ENCODE peak calls at places on chromosomes 13 and 19, in four cellular contexts. F is HCT116, H is breast epithelium, D is transverse colon. J is an unnamed sample. For H3K9me3, the result is how much of the 10 kb centered on the place peaks cover.

GRCh38 chr13:113843864-113844556 is 19.9 kb downstream of the GAS6 start:
- DNase-seq in F (no peak), D (no peak), H (no peak), J (peak)

GRCh38 chr13:29963086-29963485 is 112.7 kb upstream of the UBL3 start:
- DNase-seq in F (no peak), H (no peak), D (no peak), J (no peak)

GRCh38 chr13:40445557-40445990 is 220.9 kb downstream of the FOXO1 start:
- DNase-seq in D (peak), H (no peak), F (no peak), J (peak)

GRCh38 chr13:80945328-80945727 is 604.4 kb upstream of the SPRY2 start:
- DNase-seq in H (no peak), F (no peak), D (no peak), J (no peak)

GRCh38 chr13:42405665-42406390 is 133.9 kb downstream of the AKAP11 start:
- DNase-seq in D (no peak), H (no peak), F (no peak), J (no peak)

GRCh38 chr13:37662624-37663023 is 64.1 kb upstream of the POSTN start:
- DNase-seq in F (no peak), H (no peak), D (no peak), J (no peak)

GRCh38 chr19:19256072-19256969 is 16.8 kb downstream of the TM6SF2 start:
- DNase-seq in F (no peak), H (no peak), D (no peak), J (no peak)

GRCh38 chr19:51359294-51359693 is 6.9 kb downstream of the ETFB start:
- DNase-seq in D (no peak), H (no peak), F (no peak), J (no peak)

GRCh38 chr19:1449467-1450442 is at the start of gene APC2:
- DNase-seq in H (no peak), F (no peak), D (no peak), J (peak)

GRCh38 chr13:113820813-113821651 is 42.8 kb downstream of the GAS6 start:
- DNase-seq in H (peak), F (no peak), D (peak), J (peak)

GRCh38 chr13:101248739-101249138 is 167.6 kb downstream of the NALCN start:
- DNase-seq in F (no peak), D (no peak), H (no peak), J (no peak)

GRCh38 chr13:75703768-75704167 is 67.6 kb downstream of the LMO7 start:
- DNase-seq in F (no peak), D (no peak), H (no peak), J (no peak)

GRCh38 chr19:38513762-38514167 is 80.3 kb downstream of the RYR1 start:
- DNase-seq in H (no peak), F (no peak), D (no peak), J (no peak)

GRCh38 chr13:27744861-27745260 is 47.4 kb upstream of the GSX1 start:
- DNase-seq in D (no peak), F (no peak), H (no peak), J (no peak)

GRCh38 chr13:54367639-54368271 is 1339.1 kb downstream of the OLFM4 start:
- DNase-seq in D (no peak), H (no peak), F (no peak), J (no peak)

GRCh38 chr13:102620512-102620911 is 23.7 kb downstream of the TPP2 start:
- DNase-seq in H (no peak), D (no peak), F (no peak), J (no peak)

GRCh38 chr19:18086590-18087138 is at the start of gene IL12RB1:
- DNase-seq in H (no peak), D (peak), F (no peak), J (no peak)

GRCh38 chr13:32969516-32969941 is 46.7 kb upstream of the KL start:
- DNase-seq in H (no peak), D (no peak), F (no peak), J (no peak)

GRCh38 chr13:19586904-19587634 is 25.7 kb upstream of the TPTE2 start:
- DNase-seq in F (no peak), H (no peak), D (peak), J (peak)

GRCh38 chr13:21837841-21838551 is 167.1 kb downstream of the FGF9 start:
- DNase-seq in D (no peak), H (no peak), F (no peak), J (no peak)

GRCh38 chr13:102587916-102588315 is 8.9 kb upstream of the TPP2 start:
- DNase-seq in F (no peak), H (no peak), D (no peak), J (no peak)

GRCh38 chr19:8307400-8307964 is 676 bp downstream of the CD320 start:
- DNase-seq in H (peak), F (no peak), D (peak), J (peak)

GRCh38 chr13:23440821-23441608 is 7.5 kb upstream of the SACS start:
- DNase-seq in D (no peak), H (no peak), F (no peak), J (no peak)

GRCh38 chr13:43924549-43925245 is 45.0 kb downstream of the LACC1 start:
- DNase-seq in F (no peak), D (no peak), H (no peak), J (no peak)

GRCh38 chr13:75558130-75558840 is 8.7 kb downstream of the UCHL3 start:
- DNase-seq in F (no peak), D (no peak), H (no peak), J (no peak)

GRCh38 chr13:59416561-59416960 is 747.2 kb downstream of the DIAPH3 start:
- DNase-seq in H (no peak), D (no peak), F (no peak), J (no peak)

GRCh38 chr19:33779849-33780248 is 16.8 kb upstream of the KCTD15 start:
- DNase-seq in F (no peak), D (no peak), H (no peak), J (no peak)

GRCh38 chr19:49196527-49197240 is 39.1 kb downstream of the TRPM4 start:
- DNase-seq in D (peak), H (peak), F (no peak), J (no peak)

GRCh38 chr19:55704494-55705245 is 29.6 kb downstream of the EPN1 start:
- DNase-seq in H (no peak), D (no peak), F (no peak), J (no peak)

GRCh38 chr13:44141213-44141724 is 232.4 kb upstream of the SERP2 start:
- DNase-seq in H (peak), F (no peak), D (no peak), J (peak)

GRCh38 chr19:30063184-30064020 is 121.4 kb downstream of the URI1 start:
- DNase-seq in F (no peak), D (no peak), H (no peak), J (no peak)

DNA sequence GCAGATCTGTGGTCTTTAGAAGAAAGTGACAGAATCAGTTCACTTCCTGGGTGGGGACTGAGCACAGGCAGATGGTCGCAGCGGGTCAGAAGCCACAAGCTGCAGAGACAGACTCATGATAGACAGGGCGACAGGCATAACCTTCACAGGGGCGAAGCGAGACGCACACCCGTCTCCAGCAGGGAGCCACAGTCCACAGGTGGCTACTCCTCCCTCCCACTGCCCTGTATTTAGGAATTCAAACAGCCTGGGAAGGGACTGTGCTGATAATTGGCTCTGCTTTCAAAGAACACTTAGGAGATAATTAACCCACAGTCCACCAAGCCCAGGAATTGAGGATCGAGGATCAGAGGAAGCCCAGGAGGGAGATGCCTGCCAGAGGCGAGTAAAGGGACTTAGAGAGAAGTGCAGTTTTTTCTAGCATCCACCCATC is 23.2 kb downstream of the RFX2 start:
- DNase-seq in H (no peak), D (peak), F (no peak), J (no peak)
- H3K27ac ChIP-seq in H (peak), D (peak), F (peak), J (peak)

GRCh38 chr19:11197291-11198174 is at the start of gene KANK2:
- DNase-seq in D (peak), H (peak), F (peak), J (peak)
- TF ChIP-seq POLR2AphosphoS5 in D (peak), H (no peak), F (peak), J (peak)

GRCh38 chr19:56710437-56710836 is 38.9 kb upstream of the ZNF835 start:
- DNase-seq in D (no peak), H (no peak), F (no peak), J (no peak)

GRCh38 chr19:56701895-56702294 is 30.3 kb upstream of the ZNF835 start:
- DNase-seq in H (no peak), D (no peak), F (no peak), J (no peak)

GRCh38 chr19:56707821-56708220 is 36.3 kb upstream of the ZNF835 start:
- DNase-seq in H (no peak), F (no peak), D (no peak), J (no peak)

DNA sequence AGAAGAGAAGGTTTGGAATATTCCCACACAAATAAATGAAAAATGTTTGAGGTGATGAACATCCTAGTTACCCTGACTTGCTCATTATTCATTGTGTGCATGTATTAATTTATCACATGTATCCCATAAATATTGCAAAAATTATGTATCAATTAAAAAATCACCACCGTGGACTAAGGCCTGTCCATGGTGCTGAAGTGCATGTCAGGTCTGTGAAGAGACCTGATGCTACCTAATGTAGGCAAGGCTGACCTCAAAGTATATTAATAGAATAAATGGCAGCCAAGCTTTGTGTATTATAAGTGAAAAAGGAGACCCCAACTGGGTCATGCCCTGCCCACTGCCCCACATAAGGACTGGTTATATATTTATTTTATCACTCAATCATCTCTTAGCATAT is 34.4 kb upstream of the ZNF835 start:
- DNase-seq in H (no peak), D (no peak), F (no peak), J (no peak)
- H3K9me3 ChIP-seq in H (under half), D (under half), F (under half), J (under half)

GRCh38 chr19:45616709-45617027 is 14.7 kb upstream of the GPR4 start:
- DNase-seq in H (no peak), D (no peak), F (no peak), J (no peak)

GRCh38 chr19:45621389-45621788 is 17.8 kb downstream of the EML2 start:
- DNase-seq in F (no peak), H (no peak), D (no peak), J (no peak)

GRCh38 chr19:45613926-45614725 is 12.1 kb upstream of the GPR4 start:
- DNase-seq in D (peak), H (no peak), F (peak), J (no peak)

GRCh38 chr19:45621976-45622503 is 17.2 kb downstream of the EML2 start:
- DNase-seq in F (no peak), H (no peak), D (no peak), J (no peak)

GRCh38 chr19:45615795-45616708 is 14.0 kb upstream of the GPR4 start:
- DNase-seq in F (peak), D (peak), H (no peak), J (peak)
- H3K27ac ChIP-seq in F (peak), D (peak), H (no peak), J (no peak)

J was measured in upper lobe of left lung.